ENCODE peak calls at places on chromosome 2, in eight cellular contexts. W, P, H, O, D, R, X and B are unnamed samples.

GRCh38 chr2:71566271-71566858 is 113.0 kb downstream of the DYSF start:
- DNase-seq in X (no peak), P (no peak), D (peak), R (no peak), W (no peak), H (no peak), O (no peak), B (peak)

GRCh38 chr2:201419057-201419635 is 32.1 kb downstream of the TRAK2 start:
- DNase-seq in O (peak), R (no peak), P (no peak), X (no peak), D (no peak), H (peak), W (no peak), B (peak)

GRCh38 chr2:200377774-200378336 is 71.4 kb downstream of the SPATS2L start:
- DNase-seq in X (no peak), O (peak), W (no peak), D (no peak), H (no peak), R (no peak), P (no peak), B (no peak)

GRCh38 chr2:144183744-144184143 is 336.2 kb downstream of the ZEB2 start:
- DNase-seq in D (peak), W (no peak), H (no peak), O (no peak), R (no peak), P (no peak), X (no peak), B (no peak)

GRCh38 chr2:102436284-102436683 is 13.3 kb downstream of the IL18RAP start:
- DNase-seq in O (no peak), X (no peak), R (no peak), D (peak), P (no peak), H (no peak), W (no peak), B (peak)

GRCh38 chr2:17300141-17300540 is 218.1 kb downstream of the RAD51AP2 start:
- DNase-seq in W (no peak), O (no peak), X (no peak), H (peak), D (peak), R (no peak), P (no peak), B (peak)

GRCh38 chr2:122390406-122390805 is 635.0 kb downstream of the TSN start:
- DNase-seq in P (no peak), H (peak), W (no peak), R (no peak), X (no peak), D (no peak), O (peak), B (no peak)

GRCh38 chr2:234635284-234635683 is 138.4 kb upstream of the ARL4C start:
- DNase-seq in W (no peak), R (no peak), O (no peak), D (no peak), P (no peak), H (no peak), X (no peak), B (no peak)

GRCh38 chr2:186648130-186648529 is 45.7 kb upstream of the FAM171B start:
- DNase-seq in P (no peak), H (no peak), X (no peak), R (no peak), W (no peak), O (no peak), D (peak), B (peak)

GRCh38 chr2:9178110-9178904 is 28.3 kb upstream of the ASAP2 start:
- DNase-seq in R (no peak), D (peak), X (no peak), P (no peak), O (peak), H (peak), W (no peak), B (no peak)

GRCh38 chr2:237998530-237998929 is 31.7 kb downstream of the UBE2F start:
- DNase-seq in W (no peak), P (no peak), O (no peak), X (no peak), D (peak), H (no peak), R (no peak), B (peak)

GRCh38 chr2:143686585-143687164 is 557.5 kb downstream of the ARHGAP15 start:
- DNase-seq in X (no peak), D (peak), W (no peak), H (peak), O (no peak), R (no peak), P (no peak), B (peak)

GRCh38 chr2:8525582-8526402 is 156.1 kb upstream of the ID2 start:
- DNase-seq in R (peak), H (peak), D (peak), P (peak), X (peak), W (peak), O (peak), B (peak)

GRCh38 chr2:142868281-142868762 is 9.1 kb upstream of the KYNU start:
- DNase-seq in O (peak), R (peak), D (no peak), W (peak), X (peak), P (peak), H (peak), B (no peak)

GRCh38 chr2:224922142-224922727 is 120.0 kb downstream of the DOCK10 start:
- DNase-seq in X (no peak), W (no peak), H (no peak), D (peak), P (no peak), O (no peak), R (no peak), B (peak)

GRCh38 chr2:118980573-118980972 is 38.6 kb downstream of the MARCO start:
- DNase-seq in W (no peak), H (no peak), R (no peak), O (no peak), P (no peak), D (no peak), X (no peak), B (no peak)

GRCh38 chr2:31580321-31581117 is at the start of gene SRD5A2:
- DNase-seq in O (no peak), D (no peak), H (no peak), X (no peak), P (no peak), R (peak), W (no peak), B (no peak)

GRCh38 chr2:147782521-147782920 is 62.3 kb upstream of the ACVR2A start:
- DNase-seq in P (no peak), W (no peak), H (peak), X (no peak), D (peak), R (no peak), O (no peak), B (peak)

GRCh38 chr2:9318461-9319337 is 104.6 kb downstream of the ITGB1BP1 start:
- DNase-seq in R (no peak), D (no peak), W (peak), O (peak), P (peak), H (no peak), X (peak), B (no peak)

GRCh38 chr2:237270556-237270955 is 143.4 kb downstream of the COL6A3 start:
- DNase-seq in R (no peak), D (no peak), W (no peak), O (no peak), X (no peak), H (no peak), P (no peak), B (peak)

GRCh38 chr2:8458461-8459459 is 223.1 kb upstream of the ID2 start:
- DNase-seq in R (no peak), H (peak), D (no peak), X (no peak), P (no peak), W (peak), O (no peak), B (no peak)

GRCh38 chr2:46657042-46657504 is 177.7 kb downstream of the TMEM247 start:
- DNase-seq in R (no peak), D (no peak), H (peak), W (peak), O (peak), X (no peak), P (peak), B (no peak)

DNA sequence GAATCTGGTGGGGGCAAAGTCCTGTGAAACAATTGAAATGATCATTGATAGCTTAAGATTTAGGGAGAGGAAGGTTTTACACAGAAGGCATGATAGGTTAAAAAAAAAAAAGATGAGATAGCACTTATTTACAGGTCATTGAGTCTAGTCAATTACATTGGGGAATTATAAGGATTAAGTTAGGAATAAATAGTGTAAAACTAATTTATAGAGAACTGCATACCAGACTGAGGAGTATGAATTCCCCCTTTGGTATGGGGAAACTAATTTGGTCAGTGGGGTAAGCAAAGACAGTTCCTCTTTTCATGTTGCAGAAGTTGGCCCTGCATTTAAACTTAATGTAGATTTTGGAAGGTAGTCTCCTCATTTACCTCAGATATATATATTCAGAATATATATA is 10.7 kb downstream of the GLS start:
- DNase-seq in X (no peak), R (no peak), H (no peak), P (no peak), O (no peak), D (no peak), W (no peak), B (no peak)
- H3K4me3 ChIP-seq in X (no peak), R (no peak), H (no peak), P (no peak), O (no peak), D (no peak), W (no peak), B (no peak)

GRCh38 chr2:171545086-171545485 is 22.8 kb downstream of the CYBRD1 start:
- DNase-seq in P (no peak), X (no peak), W (no peak), H (no peak), D (no peak), R (no peak), O (no peak), B (no peak)

GRCh38 chr2:171540437-171540836 is 18.2 kb downstream of the CYBRD1 start:
- DNase-seq in D (no peak), X (no peak), R (no peak), H (no peak), W (no peak), P (no peak), O (no peak), B (no peak)

GRCh38 chr2:171547256-171547655 is 25.0 kb downstream of the CYBRD1 start:
- DNase-seq in O (no peak), H (no peak), W (no peak), X (no peak), P (no peak), D (no peak), R (no peak), B (no peak)

GRCh38 chr2:171541202-171541884 is 19.1 kb downstream of the CYBRD1 start:
- DNase-seq in R (no peak), W (no peak), P (no peak), X (no peak), D (no peak), H (no peak), O (no peak), B (no peak)
- TF ChIP-seq CTCF in R (peak), W (no peak), P (peak), X (no peak), D (peak), H (peak), O (no peak), B (peak)

DNA sequence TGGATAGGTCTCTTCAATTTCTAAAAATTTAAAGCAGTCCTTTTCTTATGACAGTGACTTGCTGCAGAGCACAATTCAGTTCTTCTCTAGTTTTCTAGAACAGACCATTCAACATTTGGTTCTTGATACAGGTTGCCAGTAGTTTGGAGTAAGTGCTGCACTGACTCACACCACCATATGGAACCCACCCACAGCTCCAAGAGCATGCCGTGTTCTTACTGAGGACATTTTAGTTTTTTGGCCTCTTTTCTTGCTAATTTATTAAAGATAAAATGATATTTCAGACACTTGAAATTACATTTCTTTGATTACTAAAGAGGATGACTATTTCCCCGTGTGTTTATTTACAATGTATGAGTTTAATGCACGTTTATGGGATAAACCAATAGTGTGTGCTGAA is 120.0 kb downstream of the COL4A4 start:
- DNase-seq in H (no peak), O (no peak), R (no peak), P (no peak), W (no peak), X (no peak), D (no peak), B (no peak)
- H3K4me3 ChIP-seq in H (no peak), O (no peak), R (no peak), P (no peak), W (no peak), X (no peak), D (no peak), B (no peak)

GRCh38 chr2:74001781-74002514 is 17.2 kb downstream of the TET3 start:
- DNase-seq in H (no peak), P (no peak), O (no peak), W (peak), D (no peak), X (no peak), R (no peak), B (no peak)

GRCh38 chr2:74002515-74003391 is 18.0 kb downstream of the TET3 start:
- DNase-seq in O (peak), P (peak), W (peak), X (peak), H (peak), R (peak), D (peak), B (peak)

GRCh38 chr2:74005786-74006185 is 21.1 kb downstream of the TET3 start:
- DNase-seq in X (no peak), O (no peak), D (no peak), W (no peak), R (no peak), H (no peak), P (no peak), B (no peak)

GRCh38 chr2:74004212-74005182 is 19.8 kb downstream of the TET3 start:
- DNase-seq in X (no peak), P (no peak), R (no peak), H (no peak), W (no peak), D (no peak), O (no peak), B (no peak)

GRCh38 chr2:74003494-74004211 is 18.9 kb downstream of the TET3 start:
- DNase-seq in W (no peak), D (peak), O (no peak), H (peak), R (no peak), X (no peak), P (no peak), B (peak)
- TF ChIP-seq CTCF in W (no peak), D (no peak), O (no peak), H (no peak), R (no peak), X (no peak), P (no peak), B (no peak)

GRCh38 chr2:230889911-230890601 is 25.3 kb downstream of the ITM2C start:
- DNase-seq in O (no peak), P (no peak), R (no peak), W (no peak), D (no peak), X (no peak), H (no peak), B (no peak)
- H3K4me3 ChIP-seq in O (no peak), P (no peak), R (no peak), W (no peak), D (no peak), X (no peak), H (no peak), B (no peak)

DNA sequence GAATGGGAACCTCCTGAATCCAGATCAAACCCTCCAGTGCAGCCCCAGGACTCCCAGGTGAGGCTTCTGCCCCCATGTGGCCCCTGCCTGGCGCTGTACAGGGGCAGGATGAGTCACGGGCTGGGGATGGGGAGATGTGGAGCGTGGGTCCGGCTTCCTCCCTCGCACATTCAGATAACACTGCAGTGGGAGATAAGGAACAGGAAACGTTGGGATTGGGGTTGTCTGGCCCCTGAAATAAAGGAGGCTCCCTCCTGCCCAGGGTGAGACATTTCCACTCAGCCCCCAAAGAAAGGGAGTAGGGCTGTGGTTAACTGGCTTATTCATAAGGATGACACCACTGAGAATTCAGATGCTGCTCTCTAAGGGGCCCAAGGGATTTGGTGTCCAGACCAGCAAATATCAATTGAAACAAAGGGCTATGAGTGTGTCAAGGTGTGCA is 30.7 kb downstream of the IGFBP5 start:
- DNase-seq in H (peak), D (peak), X (no peak), P (no peak), W (no peak), R (no peak), O (no peak), B (no peak)
- TF ChIP-seq CTCF in H (peak), D (no peak), X (no peak), P (no peak), W (no peak), R (no peak), O (no peak), B (peak)

GRCh38 chr2:54454548-54454921 is 1.6 kb upstream of the SPTBN1 start:
- DNase-seq in X (no peak), H (no peak), P (no peak), W (no peak), D (no peak), R (no peak), O (no peak), B (no peak)
- H3K4me3 ChIP-seq in X (peak), H (no peak), P (no peak), W (no peak), D (no peak), R (no peak), O (no peak), B (no peak)

GRCh38 chr2:223109341-223109740 is 57.4 kb downstream of the KCNE4 start:
- DNase-seq in D (peak), O (no peak), H (no peak), W (no peak), X (no peak), R (no peak), P (no peak), B (peak)
- TF ChIP-seq CTCF in D (no peak), O (no peak), H (no peak), W (no peak), X (no peak), R (no peak), P (no peak), B (no peak)

DNA sequence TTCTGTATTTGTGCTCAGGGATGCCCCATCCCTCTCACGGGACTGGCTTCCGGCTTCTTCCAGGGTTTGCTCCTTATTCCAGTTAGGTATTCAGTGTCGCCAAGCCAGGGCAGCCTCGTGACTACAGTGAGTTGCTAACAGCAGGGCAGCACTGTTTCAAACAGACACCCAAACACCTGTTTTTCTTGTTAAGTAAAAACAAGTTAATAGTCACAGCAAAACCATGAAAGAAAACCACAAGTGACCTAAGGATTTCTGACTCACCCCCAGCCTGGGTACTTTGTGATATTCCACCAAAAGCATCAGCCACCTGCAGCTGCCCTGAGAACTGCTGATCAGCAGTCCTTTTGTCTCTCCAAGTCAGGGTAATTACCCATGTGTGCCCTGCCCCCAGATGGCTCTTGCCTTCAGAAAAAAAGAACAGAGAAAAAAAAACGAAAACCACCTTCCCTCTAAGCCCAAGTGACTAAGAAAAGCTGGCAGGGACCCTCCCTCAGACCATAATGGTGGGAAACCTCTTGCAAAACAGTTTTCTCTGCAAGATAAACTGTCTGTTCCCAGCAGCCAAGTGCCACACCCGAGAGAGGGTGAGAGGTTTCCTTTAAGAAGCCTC is 178.2 kb downstream of the ANAPC1 start:
- DNase-seq in X (no peak), R (no peak), H (peak), O (no peak), D (peak), W (no peak), P (no peak), B (peak)
- H3K4me3 ChIP-seq in X (no peak), R (no peak), H (no peak), O (no peak), D (no peak), W (no peak), P (no peak), B (no peak)